ENCODE peak calls at places on chromosomes 16 and 17, in seven cellular contexts. J is CD4-positive, alpha-beta T cell; P is T-cell; D is C1 segment of cervical spinal cord; C is DMS 273 treated with DMSO at 0.1 percent for 48 hours; N is GM10248; W is right lobe of liver. E is an unnamed sample.

GRCh38 chr16:74999683-75000480 is 1.1 kb downstream of the ZNRF1 start:
- DNase-seq in P (peak), C (no peak), D (no peak), N (peak), W (peak), J (peak), E (no peak)

GRCh38 chr17:74012465-74012864 is 191.0 kb upstream of the RPL38 start:
- DNase-seq in C (peak), D (no peak), N (no peak), W (no peak), J (peak), P (peak), E (peak)

GRCh38 chr17:10316986-10317834 is 55.6 kb downstream of the MYH13 start:
- DNase-seq in W (no peak), J (no peak), N (peak), C (no peak), P (no peak), D (no peak), E (no peak)

GRCh38 chr16:5502467-5502869 is 404.9 kb upstream of the EEF2KMT start:
- DNase-seq in W (no peak), C (no peak), N (no peak), D (peak), P (no peak), J (no peak), E (no peak)

GRCh38 chr17:39761861-39762496 is 24.2 kb downstream of the GRB7 start:
- DNase-seq in D (no peak), C (no peak), N (no peak), J (no peak), P (no peak), W (no peak), E (no peak)

GRCh38 chr16:66364117-66364958 is 2.2 kb upstream of the CDH5 start:
- DNase-seq in D (no peak), P (no peak), C (peak), W (no peak), N (no peak), J (no peak), E (peak)

GRCh38 chr16:86505185-86505898 is 5.0 kb upstream of the FOXF1 start:
- DNase-seq in W (no peak), C (no peak), P (no peak), D (no peak), J (no peak), N (no peak), E (no peak)

GRCh38 chr16:52861614-52862022 is 191.1 kb downstream of the CHD9NB start:
- DNase-seq in C (peak), J (no peak), P (no peak), N (no peak), D (no peak), W (no peak), E (peak)

GRCh38 chr17:70869402-70870085 is 700.2 kb downstream of the KCNJ2 start:
- DNase-seq in W (no peak), D (no peak), P (no peak), C (no peak), N (no peak), J (no peak), E (no peak)

GRCh38 chr17:16987830-16988601 is 16.1 kb upstream of the TNFRSF13B start:
- DNase-seq in N (peak), J (peak), D (peak), W (peak), C (no peak), P (peak), E (no peak)

GRCh38 chr17:49762148-49762941 is 1.6 kb downstream of the FAM117A start:
- DNase-seq in D (no peak), J (no peak), W (no peak), P (no peak), N (no peak), C (no peak), E (no peak)